ENCODE peak calls at places on chromosomes 7 and 10, in five cellular contexts. K is K562, N is breast epithelium, L is prostate gland, D is NB4. X is an unnamed sample.

GRCh38 chr7:85065306-85065705 is 121.5 kb downstream of the SEMA3D start:
- DNase-seq in N (no peak), K (no peak), L (no peak), D (no peak), X (no peak)

GRCh38 chr10:8054498-8055407 is at the start of gene GATA3:
- DNase-seq in L (peak), D (no peak), K (peak), N (peak), X (no peak)

GRCh38 chr7:957418-958220 is 3.1 kb upstream of the ADAP1 start:
- DNase-seq in K (no peak), L (no peak), N (no peak), D (peak), X (peak)

GRCh38 chr10:308572-309085 is 173.4 kb downstream of the ZMYND11 start:
- DNase-seq in L (no peak), K (no peak), D (no peak), N (no peak), X (peak)

GRCh38 chr10:95841711-95842498 is 65.9 kb upstream of the CC2D2B start:
- DNase-seq in N (no peak), K (peak), D (peak), L (peak), X (no peak)

GRCh38 chr7:140209866-140210609 is 33.3 kb upstream of the KDM7A start:
- DNase-seq in D (peak), K (no peak), L (no peak), N (no peak), X (peak)

GRCh38 chr10:4006051-4006450 is 221.0 kb upstream of the KLF6 start:
- DNase-seq in L (no peak), N (no peak), D (no peak), K (no peak), X (no peak)

GRCh38 chr10:110827410-110827809 is 44.3 kb upstream of the PDCD4 start:
- DNase-seq in N (no peak), K (no peak), D (no peak), L (no peak), X (no peak)

GRCh38 chr10:43125881-43126731 is 12.1 kb upstream of the CSGALNACT2 start:
- DNase-seq in L (no peak), N (no peak), D (no peak), K (no peak), X (no peak)

GRCh38 chr10:130009228-130009627 is 45.2 kb upstream of the EBF3 start:
- DNase-seq in L (no peak), K (no peak), D (no peak), N (no peak), X (no peak)

GRCh38 chr10:89207801-89208551 is 859 bp upstream of the CH25H start:
- DNase-seq in K (no peak), D (peak), L (peak), N (no peak), X (peak)

GRCh38 chr7:14720792-14721191 is 181.8 kb downstream of the DGKB start:
- DNase-seq in N (no peak), D (no peak), L (no peak), K (no peak), X (no peak)

GRCh38 chr7:14717169-14717568 is 185.4 kb downstream of the DGKB start:
- DNase-seq in K (no peak), N (no peak), L (no peak), D (no peak), X (no peak)

GRCh38 chr7:14714161-14714728 is 188.3 kb downstream of the DGKB start:
- DNase-seq in N (no peak), K (no peak), L (no peak), D (no peak), X (peak)

DNA sequence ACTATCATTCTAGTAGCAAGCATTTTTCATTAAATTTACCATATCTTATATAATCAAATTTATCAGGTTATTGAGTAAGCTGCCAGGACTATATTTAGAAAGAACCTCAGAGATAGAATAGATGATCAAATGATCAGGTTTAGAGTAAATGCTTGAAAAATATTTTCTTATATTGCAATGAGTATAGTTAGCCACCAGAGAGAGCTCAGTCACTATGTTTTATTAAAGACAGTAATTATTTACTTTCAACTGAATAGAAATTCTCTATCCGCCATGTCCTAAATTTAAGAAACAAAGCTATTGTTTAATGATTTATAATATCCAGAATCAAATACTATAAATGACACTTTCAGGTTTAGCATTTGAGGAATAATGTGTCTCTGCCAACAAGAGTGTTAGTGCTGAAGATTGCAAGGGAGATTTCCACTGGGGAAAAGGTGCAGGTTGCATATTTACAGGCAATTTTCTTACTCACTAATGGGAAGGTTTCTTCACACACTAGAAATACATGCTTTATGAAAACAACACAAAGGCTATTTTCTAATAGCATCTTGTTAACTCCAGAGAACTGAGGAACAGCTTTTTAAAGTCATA is 184.7 kb downstream of the DGKB start:
- DNase-seq in K (no peak), L (no peak), D (peak), N (no peak), X (no peak)
- TF ChIP-seq CTCF in K (no peak), L (peak), D (no peak), N (peak), X (peak)

GRCh38 chr7:142459557-142459963 is 201.7 kb upstream of the PRSS58 start:
- DNase-seq in L (peak), K (peak), D (peak), N (no peak), X (no peak)

GRCh38 chr7:142468871-142469652 is 211.2 kb upstream of the PRSS58 start:
- DNase-seq in N (no peak), D (no peak), K (no peak), L (no peak), X (no peak)

GRCh38 chr7:142461437-142461836 is 203.6 kb upstream of the PRSS58 start:
- DNase-seq in D (no peak), K (no peak), L (no peak), N (no peak), X (no peak)

GRCh38 chr7:142460402-142461117 is 202.7 kb upstream of the PRSS58 start:
- DNase-seq in L (no peak), D (no peak), K (no peak), N (no peak), X (no peak)

DNA sequence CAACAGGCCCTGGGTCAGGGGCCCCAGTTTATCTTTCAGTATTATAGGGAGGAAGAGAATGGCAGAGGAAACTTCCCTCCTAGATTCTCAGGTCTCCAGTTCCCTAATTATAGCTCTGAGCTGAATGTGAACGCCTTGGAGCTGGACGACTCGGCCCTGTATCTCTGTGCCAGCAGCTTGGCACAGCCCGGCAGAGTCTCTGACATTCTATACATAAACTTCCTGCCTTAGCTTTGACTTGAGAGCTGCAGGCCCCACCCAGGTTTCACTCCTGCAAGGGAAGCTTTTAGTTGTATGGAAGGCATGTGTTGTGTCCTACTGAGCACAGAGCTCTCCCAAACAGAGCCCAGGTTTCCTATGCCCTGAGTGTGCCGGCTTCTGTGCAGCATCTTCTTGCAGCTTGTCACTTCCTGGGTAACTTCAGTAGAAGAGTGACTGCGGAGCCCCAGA is 205.6 kb upstream of the PRSS58 start:
- DNase-seq in D (no peak), K (no peak), N (no peak), L (no peak), X (no peak)
- H3K4me3 ChIP-seq in D (no peak), K (no peak), N (no peak), L (no peak), X (no peak)

GRCh38 chr7:150736864-150737263 is 354 bp upstream of the GIMAP5 start:
- DNase-seq in N (no peak), K (no peak), L (no peak), D (no peak), X (no peak)

GRCh38 chr7:150735596-150736358 is 1.4 kb upstream of the GIMAP5 start:
- DNase-seq in D (no peak), N (no peak), K (no peak), L (no peak), X (no peak)

GRCh38 chr7:150738092-150739044 is 1.1 kb downstream of the GIMAP5 start:
- DNase-seq in K (no peak), L (no peak), D (no peak), N (no peak), X (no peak)

GRCh38 chr7:150739045-150739432 is 1.8 kb downstream of the GIMAP5 start:
- DNase-seq in N (no peak), L (no peak), K (no peak), D (peak), X (no peak)

GRCh38 chr7:150737265-150738055 is at the start of gene GIMAP5:
- DNase-seq in N (no peak), K (no peak), D (no peak), L (no peak), X (no peak)
- TF ChIP-seq POLR2A in N (no peak), K (no peak), D (no peak), L (no peak), X (peak)

GRCh38 chr10:30270247-30270646 is 78.8 kb downstream of the MTPAP start:
- DNase-seq in L (no peak), N (no peak), K (no peak), D (no peak), X (no peak)
- TF ChIP-seq CTCF in L (no peak), N (no peak), K (peak), D (no peak), X (peak)

DNA sequence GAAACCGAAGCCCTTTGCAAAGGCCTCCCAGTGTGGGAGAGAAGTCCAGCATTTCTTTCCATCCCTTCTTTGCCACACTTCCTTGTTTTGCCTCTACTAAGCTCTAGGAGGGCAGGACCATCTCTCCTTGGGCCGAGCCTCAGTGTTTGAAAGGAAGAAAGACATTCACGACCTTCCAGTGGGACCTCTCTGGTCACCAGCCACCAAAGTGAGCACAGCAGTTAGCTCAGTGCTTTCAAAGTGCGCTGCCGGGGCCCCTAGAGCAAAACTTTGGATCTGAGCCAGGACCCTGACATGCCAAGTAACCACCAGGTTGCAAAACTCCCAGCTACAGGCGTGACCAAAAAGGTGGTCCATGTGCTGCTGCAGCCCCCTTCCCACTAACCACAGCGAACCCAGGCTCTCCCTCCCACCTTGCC is 12.3 kb downstream of the CTBP2 start:
- DNase-seq in N (no peak), K (no peak), L (no peak), D (peak), X (no peak)
- H3K4me3 ChIP-seq in N (no peak), K (no peak), L (no peak), D (peak), X (no peak)

DNA sequence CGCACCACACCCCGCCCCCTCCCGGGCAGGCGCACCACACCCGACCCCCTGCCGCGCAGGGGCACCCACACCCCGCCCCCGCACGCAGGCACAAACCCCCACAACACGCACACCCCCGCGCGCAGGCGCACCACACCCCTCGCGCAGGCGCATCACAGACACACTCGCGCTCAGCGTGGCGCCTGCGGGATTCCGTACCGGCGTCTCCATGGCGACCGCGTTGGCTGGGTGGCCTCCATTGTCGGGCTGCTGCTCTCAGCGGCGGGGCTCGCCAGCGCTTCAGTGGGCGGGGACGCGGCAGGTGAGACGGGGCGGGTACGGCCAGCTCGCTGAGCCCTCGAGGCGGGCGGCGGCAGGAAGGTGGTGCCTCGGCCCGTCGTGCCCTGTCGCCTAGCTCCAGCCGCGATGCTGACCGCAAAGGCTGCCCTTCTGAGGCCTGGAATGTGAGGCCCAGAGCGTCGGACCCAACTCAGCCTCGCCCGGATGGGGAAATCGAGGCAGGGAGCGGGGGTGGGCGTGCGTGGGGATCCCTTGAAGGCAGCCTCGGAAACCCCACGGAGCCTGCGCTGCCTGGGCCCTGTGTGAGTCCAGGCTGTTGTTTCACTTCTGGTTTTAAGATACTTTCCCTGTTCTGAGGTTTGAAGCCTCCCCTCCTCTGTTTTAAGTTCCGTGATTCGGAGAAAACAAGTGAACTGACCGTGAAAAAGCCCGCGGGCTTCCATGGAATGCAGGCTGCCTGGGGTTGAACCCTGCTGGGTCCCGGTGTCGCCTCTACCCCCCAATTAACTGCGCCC is at the start of gene LRRC27:
- DNase-seq in K (no peak), N (peak), L (peak), D (peak), X (peak)
- TF ChIP-seq POLR2A in K (no peak), N (no peak), L (peak), D (peak), X (peak)

GRCh38 chr7:128831994-128832879 is 2.0 kb downstream of the FLNC start:
- DNase-seq in D (peak), K (peak), N (no peak), L (no peak), X (no peak)

GRCh38 chr7:128835231-128835751 is 5.1 kb downstream of the FLNC start:
- DNase-seq in D (no peak), N (no peak), L (no peak), K (no peak), X (no peak)

GRCh38 chr7:128832880-128833147 is 2.6 kb downstream of the FLNC start:
- DNase-seq in L (no peak), K (no peak), D (no peak), N (no peak), X (no peak)

GRCh38 chr7:128833148-128833938 is 3.1 kb downstream of the FLNC start:
- DNase-seq in K (peak), N (no peak), D (peak), L (no peak), X (no peak)

DNA sequence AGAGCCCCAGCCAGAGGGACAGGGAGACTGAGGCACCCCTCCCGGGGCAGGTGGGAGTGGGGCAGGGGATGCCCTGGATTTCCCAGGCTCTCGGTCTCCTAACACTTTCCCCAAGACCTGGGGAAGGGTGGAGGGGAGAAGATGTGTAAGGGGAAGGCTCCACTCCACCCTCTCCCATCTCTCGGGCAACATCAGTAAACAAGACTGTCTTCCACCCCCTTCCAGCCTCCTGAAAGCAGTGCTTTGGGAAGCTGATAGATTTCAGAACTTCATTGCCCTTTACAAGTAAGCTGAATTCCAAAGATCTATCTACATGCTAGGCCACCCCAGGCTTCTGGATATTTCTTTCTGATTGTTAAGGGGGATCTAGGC is 3.7 kb downstream of the FLNC start:
- DNase-seq in D (no peak), K (no peak), N (no peak), L (no peak), X (no peak)
- TF ChIP-seq CTCF in D (no peak), K (no peak), N (no peak), L (no peak), X (no peak)

DNA sequence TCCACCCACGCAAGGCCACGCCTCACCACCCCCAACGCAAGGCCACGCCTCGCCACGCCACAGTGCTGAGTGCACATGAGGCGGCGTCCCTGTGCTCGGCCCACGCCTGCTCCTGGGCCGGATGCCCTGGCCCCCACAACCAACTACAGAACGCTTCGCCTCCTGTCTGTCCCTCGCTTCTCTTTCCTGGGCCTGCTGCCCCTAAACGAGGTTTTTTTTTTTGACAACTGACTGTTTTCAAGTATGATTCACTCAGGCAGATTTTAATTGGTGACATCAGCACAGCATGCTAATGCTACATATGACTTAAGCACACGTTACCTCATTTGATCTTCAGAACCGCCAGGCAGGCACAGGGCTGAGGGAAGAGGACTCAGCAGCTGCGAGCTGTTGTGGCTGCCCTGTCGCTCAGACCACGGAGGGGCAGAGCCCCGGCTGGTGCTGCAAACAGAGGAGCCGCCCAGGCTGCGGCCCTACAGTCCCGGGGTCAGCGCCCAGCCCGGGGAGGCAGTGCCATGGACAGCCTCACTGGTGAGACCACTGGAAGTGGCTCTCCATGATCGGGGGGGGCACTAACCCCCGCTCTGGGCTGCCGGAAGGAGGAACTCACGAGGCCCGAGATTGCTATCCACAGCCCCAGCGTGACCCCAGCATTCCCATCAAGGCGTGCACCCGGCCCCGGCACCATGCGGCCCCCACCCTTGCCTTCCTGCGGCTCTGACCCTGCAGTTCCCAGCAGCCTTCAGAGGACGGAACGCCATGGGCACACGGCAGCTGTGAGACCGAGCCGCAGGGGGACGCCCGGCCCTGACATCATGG is 212.8 kb downstream of the MAD1L1 start:
- DNase-seq in D (peak), L (no peak), K (peak), N (no peak), X (peak)
- H3K4me3 ChIP-seq in D (no peak), L (no peak), K (no peak), N (peak), X (no peak)

DNA sequence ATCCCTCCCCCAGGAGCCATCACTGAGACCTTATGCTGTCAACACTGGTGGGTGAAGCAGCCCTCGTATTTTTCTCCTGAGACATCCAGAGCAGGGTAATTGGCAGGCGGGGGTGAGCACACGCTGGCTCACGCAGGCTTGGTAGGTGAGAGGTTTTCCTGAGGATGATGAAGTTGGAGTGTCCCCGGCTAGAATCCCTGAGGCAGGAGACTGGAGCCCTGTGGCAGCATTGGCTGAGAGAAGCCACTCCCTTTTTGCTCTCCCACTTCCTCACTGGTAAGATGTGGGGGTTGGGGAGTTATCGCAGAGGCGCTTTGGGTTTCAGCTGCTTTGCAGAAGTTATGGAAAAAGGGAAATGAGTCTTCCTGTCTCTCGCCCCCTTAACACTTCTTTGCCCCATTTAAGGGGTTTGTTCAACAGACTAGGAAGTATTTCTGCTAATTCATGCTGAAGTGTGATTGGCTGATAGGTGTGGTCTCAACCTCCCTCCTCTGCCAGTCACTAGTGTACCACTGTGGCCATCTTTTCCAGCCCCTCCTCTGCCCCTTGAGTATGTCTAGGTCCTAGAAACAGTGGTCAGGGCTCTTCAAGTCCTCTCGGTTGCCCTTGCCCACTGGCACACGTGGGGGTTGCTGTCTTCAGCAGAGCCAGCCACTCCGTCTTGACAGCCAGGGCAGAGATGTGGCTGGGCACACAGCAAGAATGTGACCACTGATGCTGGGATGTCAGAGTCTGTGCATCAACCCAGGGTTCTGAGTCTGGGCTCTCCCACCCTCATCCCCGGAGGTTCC is 5.7 kb downstream of the ARPC1B start:
- DNase-seq in K (peak), N (no peak), D (peak), L (no peak), X (no peak)
- TF ChIP-seq POLR2A in K (no peak), N (no peak), D (no peak), L (no peak), X (no peak)

X was measured in right lobe of liver.